ENCODE peak calls at places on chromosomes 6 and 20, in nine cellular contexts. One of them, this sample, is unnamed.

GRCh38 chr20:41169184-41169690 is 31.9 kb downstream of the PLCG1 start:
- DNase-seq in right atrium auricular region: no peak
- DNase-seq in psoas muscle: peak; percentile 28
- DNase-seq in fibroblast of lung: no peak
- DNase-seq in uterus: peak; percentile 14
- DNase-seq in SJSA1: no peak
- DNase-seq in stomach: no peak
- DNase-seq in ovary: peak; percentile 21
- DNase-seq in right cardiac atrium: no peak
- DNase-seq in this sample: no peak

GRCh38 chr6:79377830-79378460 is 143.5 kb upstream of the HMGN3 start:
- DNase-seq in right atrium auricular region: no peak
- DNase-seq in psoas muscle: no peak
- DNase-seq in fibroblast of lung: no peak
- DNase-seq in uterus: no peak
- DNase-seq in SJSA1: no peak
- DNase-seq in stomach: no peak
- DNase-seq in ovary: no peak
- DNase-seq in right cardiac atrium: peak; percentile 22
- DNase-seq in this sample: peak; percentile 9

GRCh38 chr6:101392561-101393230 is 812 bp upstream of the GRIK2 start:
- DNase-seq in right atrium auricular region: no peak
- DNase-seq in psoas muscle: peak; percentile 34
- DNase-seq in fibroblast of lung: no peak
- DNase-seq in uterus: no peak
- DNase-seq in SJSA1: no peak
- DNase-seq in stomach: no peak
- DNase-seq in ovary: no peak
- DNase-seq in right cardiac atrium: no peak
- DNase-seq in this sample: peak; percentile 34

GRCh38 chr6:22113046-22113766 is 183.6 kb downstream of the PRL start:
- DNase-seq in right atrium auricular region: peak; percentile 86
- DNase-seq in psoas muscle: no peak
- DNase-seq in fibroblast of lung: peak; percentile 100
- DNase-seq in uterus: peak; percentile 52
- DNase-seq in SJSA1: peak; percentile 82
- DNase-seq in stomach: no peak
- DNase-seq in ovary: peak; percentile 48
- DNase-seq in right cardiac atrium: peak; percentile 62
- DNase-seq in this sample: peak; percentile 91

GRCh38 chr6:85680388-85680787 is 37.7 kb upstream of the SYNCRIP start:
- DNase-seq in right atrium auricular region: no peak
- DNase-seq in psoas muscle: no peak
- DNase-seq in fibroblast of lung: no peak
- DNase-seq in uterus: no peak
- DNase-seq in SJSA1: no peak
- DNase-seq in stomach: no peak
- DNase-seq in ovary: no peak
- DNase-seq in right cardiac atrium: no peak
- DNase-seq in this sample: no peak

GRCh38 chr20:22472386-22472785 is 112.0 kb downstream of the FOXA2 start:
- DNase-seq in right atrium auricular region: no peak
- DNase-seq in psoas muscle: no peak
- DNase-seq in fibroblast of lung: no peak
- DNase-seq in uterus: no peak
- DNase-seq in SJSA1: no peak
- DNase-seq in stomach: no peak
- DNase-seq in ovary: no peak
- DNase-seq in right cardiac atrium: no peak
- DNase-seq in this sample: no peak

GRCh38 chr6:158357570-158358216 is 45.4 kb downstream of the TULP4 start:
- DNase-seq in right atrium auricular region: no peak
- DNase-seq in psoas muscle: no peak
- DNase-seq in fibroblast of lung: no peak
- DNase-seq in uterus: no peak
- DNase-seq in SJSA1: no peak
- DNase-seq in stomach: no peak
- DNase-seq in ovary: no peak
- DNase-seq in right cardiac atrium: no peak
- DNase-seq in this sample: no peak

GRCh38 chr6:57198926-57199636 is 23.0 kb downstream of the RAB23 start:
- DNase-seq in right atrium auricular region: no peak
- DNase-seq in psoas muscle: no peak
- DNase-seq in fibroblast of lung: no peak
- DNase-seq in uterus: no peak
- DNase-seq in SJSA1: peak; percentile 89
- DNase-seq in stomach: no peak
- DNase-seq in ovary: no peak
- DNase-seq in right cardiac atrium: no peak
- DNase-seq in this sample: peak; percentile 36

GRCh38 chr20:36950432-36951197 is 893 bp downstream of the SAMHD1 start:
- DNase-seq in right atrium auricular region: no peak
- DNase-seq in psoas muscle: no peak
- DNase-seq in fibroblast of lung: peak; percentile 10
- DNase-seq in uterus: peak; percentile 33
- DNase-seq in SJSA1: peak; percentile 26
- DNase-seq in stomach: peak; percentile 28
- DNase-seq in ovary: no peak
- DNase-seq in right cardiac atrium: peak; percentile 30
- DNase-seq in this sample: peak; percentile 66

GRCh38 chr6:83467620-83468036 is 36.8 kb upstream of the ME1 start:
- DNase-seq in right atrium auricular region: peak; percentile 65
- DNase-seq in psoas muscle: peak; percentile 57
- DNase-seq in fibroblast of lung: no peak
- DNase-seq in uterus: no peak
- DNase-seq in SJSA1: no peak
- DNase-seq in stomach: no peak
- DNase-seq in ovary: no peak
- DNase-seq in right cardiac atrium: peak; percentile 49
- DNase-seq in this sample: no peak

GRCh38 chr6:16081337-16081736 is 47.5 kb upstream of the MYLIP start:
- DNase-seq in right atrium auricular region: no peak
- DNase-seq in psoas muscle: no peak
- DNase-seq in fibroblast of lung: no peak
- DNase-seq in uterus: no peak
- DNase-seq in SJSA1: no peak
- DNase-seq in stomach: no peak
- DNase-seq in ovary: no peak
- DNase-seq in right cardiac atrium: no peak
- DNase-seq in this sample: no peak

GRCh38 chr20:13338999-13339411 is 117.9 kb downstream of the ISM1 start:
- DNase-seq in right atrium auricular region: no peak
- DNase-seq in psoas muscle: no peak
- DNase-seq in fibroblast of lung: no peak
- DNase-seq in uterus: no peak
- DNase-seq in SJSA1: no peak
- DNase-seq in stomach: no peak
- DNase-seq in ovary: no peak
- DNase-seq in right cardiac atrium: no peak
- DNase-seq in this sample: no peak

GRCh38 chr20:52084727-52085126 is 106.9 kb downstream of the ZFP64 start:
- DNase-seq in right atrium auricular region: no peak
- DNase-seq in psoas muscle: no peak
- DNase-seq in fibroblast of lung: no peak
- DNase-seq in uterus: no peak
- DNase-seq in SJSA1: no peak
- DNase-seq in stomach: no peak
- DNase-seq in ovary: no peak
- DNase-seq in right cardiac atrium: no peak
- DNase-seq in this sample: no peak

GRCh38 chr20:45860573-45861011 is 3.2 kb downstream of the ZSWIM3 start:
- DNase-seq in right atrium auricular region: no peak
- DNase-seq in psoas muscle: no peak
- DNase-seq in fibroblast of lung: peak; percentile 45
- DNase-seq in uterus: no peak
- DNase-seq in SJSA1: no peak
- DNase-seq in stomach: no peak
- DNase-seq in ovary: no peak
- DNase-seq in right cardiac atrium: no peak
- DNase-seq in this sample: no peak

GRCh38 chr6:21360353-21360752 is 233.2 kb upstream of the SOX4 start:
- DNase-seq in right atrium auricular region: no peak
- DNase-seq in psoas muscle: no peak
- DNase-seq in fibroblast of lung: no peak
- DNase-seq in uterus: no peak
- DNase-seq in SJSA1: no peak
- DNase-seq in stomach: peak; percentile 33
- DNase-seq in ovary: no peak
- DNase-seq in right cardiac atrium: no peak
- DNase-seq in this sample: no peak

GRCh38 chr20:35831029-35831428 is 59.2 kb downstream of the PHF20 start:
- DNase-seq in right atrium auricular region: no peak
- DNase-seq in psoas muscle: no peak
- DNase-seq in fibroblast of lung: peak; percentile 40
- DNase-seq in uterus: no peak
- DNase-seq in SJSA1: no peak
- DNase-seq in stomach: no peak
- DNase-seq in ovary: no peak
- DNase-seq in right cardiac atrium: no peak
- DNase-seq in this sample: peak; percentile 4

GRCh38 chr6:34247481-34248197 is 1.2 kb downstream of the SMIM29 start:
- DNase-seq in right atrium auricular region: no peak
- DNase-seq in psoas muscle: no peak
- DNase-seq in fibroblast of lung: no peak
- DNase-seq in uterus: peak; percentile 23
- DNase-seq in SJSA1: no peak
- DNase-seq in stomach: no peak
- DNase-seq in ovary: no peak
- DNase-seq in right cardiac atrium: no peak
- DNase-seq in this sample: peak; percentile 28
- H3K4me1 ChIP-seq in right atrium auricular region: no peaks in the 10 kb centered on the region
- H3K4me1 ChIP-seq in psoas muscle: peaks cover 32% of the 10 kb centered on the region
- H3K4me1 ChIP-seq in fibroblast of lung: peaks cover 26% of the 10 kb centered on the region
- H3K4me1 ChIP-seq in uterus: peaks cover 11% of the 10 kb centered on the region
- H3K4me1 ChIP-seq in SJSA1: peaks cover 60% of the 10 kb centered on the region
- H3K4me1 ChIP-seq in stomach: peaks cover 46% of the 10 kb centered on the region
- H3K4me1 ChIP-seq in ovary: peaks cover 4% of the 10 kb centered on the region
- H3K4me1 ChIP-seq in right cardiac atrium: peaks cover 2% of the 10 kb centered on the region
- H3K4me1 ChIP-seq in this sample: peaks cover 27% of the 10 kb centered on the region

GRCh38 chr6:151692216-151692615 is 115.3 kb upstream of the ESR1 start:
- DNase-seq in right atrium auricular region: no peak
- DNase-seq in psoas muscle: no peak
- DNase-seq in fibroblast of lung: no peak
- DNase-seq in uterus: no peak
- DNase-seq in SJSA1: no peak
- DNase-seq in stomach: no peak
- DNase-seq in ovary: no peak
- DNase-seq in right cardiac atrium: no peak
- DNase-seq in this sample: no peak
- H3K4me1 ChIP-seq in right atrium auricular region: no peaks in the 10 kb centered on the region
- H3K4me1 ChIP-seq in psoas muscle: peaks cover 3% of the 10 kb centered on the region
- H3K4me1 ChIP-seq in fibroblast of lung: no peaks in the 10 kb centered on the region
- H3K4me1 ChIP-seq in uterus: no peaks in the 10 kb centered on the region
- H3K4me1 ChIP-seq in SJSA1: peaks cover 2% of the 10 kb centered on the region
- H3K4me1 ChIP-seq in stomach: no peaks in the 10 kb centered on the region
- H3K4me1 ChIP-seq in ovary: peaks cover 3% of the 10 kb centered on the region
- H3K4me1 ChIP-seq in right cardiac atrium: no peaks in the 10 kb centered on the region
- H3K4me1 ChIP-seq in this sample: peaks cover 17% of the 10 kb centered on the region

DNA sequence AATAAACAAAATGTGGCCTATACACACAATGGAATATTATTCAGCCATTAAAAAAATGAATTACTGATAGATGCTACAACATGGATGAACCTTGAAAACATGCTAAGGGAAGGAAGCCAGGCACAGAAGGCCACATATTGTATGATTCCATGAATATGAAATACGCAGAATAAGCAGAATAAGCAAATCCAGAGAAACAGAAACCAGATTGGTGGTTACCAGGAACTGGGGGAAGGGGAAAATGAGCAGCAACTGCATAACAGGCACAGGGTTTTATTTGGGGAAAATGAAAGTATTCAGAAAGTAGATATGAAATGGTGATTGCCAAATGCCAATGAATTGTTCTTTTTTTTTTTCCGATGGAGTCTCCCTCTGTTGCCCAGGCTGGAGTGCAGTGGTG is 48.2 kb downstream of the NUDT3 start:
- DNase-seq in right atrium auricular region: no peak
- DNase-seq in psoas muscle: no peak
- DNase-seq in fibroblast of lung: no peak
- DNase-seq in uterus: no peak
- DNase-seq in SJSA1: no peak
- DNase-seq in stomach: no peak
- DNase-seq in ovary: no peak
- DNase-seq in right cardiac atrium: no peak
- DNase-seq in this sample: no peak
- H3K4me1 ChIP-seq in right atrium auricular region: no peaks in the 10 kb centered on the region
- H3K4me1 ChIP-seq in psoas muscle: peaks cover 42% of the 10 kb centered on the region
- H3K4me1 ChIP-seq in fibroblast of lung: peaks cover 4% of the 10 kb centered on the region
- H3K4me1 ChIP-seq in uterus: peaks cover 4% of the 10 kb centered on the region
- H3K4me1 ChIP-seq in SJSA1: no peaks in the 10 kb centered on the region
- H3K4me1 ChIP-seq in stomach: peaks cover 26% of the 10 kb centered on the region
- H3K4me1 ChIP-seq in ovary: peaks cover 2% of the 10 kb centered on the region
- H3K4me1 ChIP-seq in right cardiac atrium: peaks cover 6% of the 10 kb centered on the region
- H3K4me1 ChIP-seq in this sample: peaks cover 20% of the 10 kb centered on the region

GRCh38 chr20:17969884-17970409 is 1.1 kb downstream of the MGME1 start:
- DNase-seq in right atrium auricular region: no peak
- DNase-seq in psoas muscle: peak; percentile 58
- DNase-seq in fibroblast of lung: peak; percentile 65
- DNase-seq in uterus: no peak
- DNase-seq in SJSA1: peak; percentile 67
- DNase-seq in stomach: no peak
- DNase-seq in ovary: no peak
- DNase-seq in right cardiac atrium: peak; percentile 37
- DNase-seq in this sample: peak; percentile 62

GRCh38 chr20:17972121-17972520 is 3.3 kb downstream of the MGME1 start:
- DNase-seq in right atrium auricular region: no peak
- DNase-seq in psoas muscle: no peak
- DNase-seq in fibroblast of lung: no peak
- DNase-seq in uterus: no peak
- DNase-seq in SJSA1: no peak
- DNase-seq in stomach: no peak
- DNase-seq in ovary: no peak
- DNase-seq in right cardiac atrium: no peak
- DNase-seq in this sample: no peak

GRCh38 chr20:17968366-17969275 is at the start of the genes MGME1 and SNX5:
- DNase-seq in right atrium auricular region: peak; percentile 99
- DNase-seq in psoas muscle: peak; percentile 100
- DNase-seq in fibroblast of lung: peak; percentile 99
- DNase-seq in uterus: peak; percentile 99
- DNase-seq in SJSA1: peak; percentile 100
- DNase-seq in stomach: peak; percentile 99
- DNase-seq in ovary: peak; percentile 99
- DNase-seq in right cardiac atrium: peak; percentile 100
- DNase-seq in this sample: peak; percentile 99

GRCh38 chr20:17969276-17969883 is 562 bp downstream of the MGME1 start:
- DNase-seq in right atrium auricular region: no peak
- DNase-seq in psoas muscle: peak; percentile 72
- DNase-seq in fibroblast of lung: no peak
- DNase-seq in uterus: no peak
- DNase-seq in SJSA1: no peak
- DNase-seq in stomach: peak; percentile 52
- DNase-seq in ovary: no peak
- DNase-seq in right cardiac atrium: peak; percentile 41
- DNase-seq in this sample: peak; percentile 66

DNA sequence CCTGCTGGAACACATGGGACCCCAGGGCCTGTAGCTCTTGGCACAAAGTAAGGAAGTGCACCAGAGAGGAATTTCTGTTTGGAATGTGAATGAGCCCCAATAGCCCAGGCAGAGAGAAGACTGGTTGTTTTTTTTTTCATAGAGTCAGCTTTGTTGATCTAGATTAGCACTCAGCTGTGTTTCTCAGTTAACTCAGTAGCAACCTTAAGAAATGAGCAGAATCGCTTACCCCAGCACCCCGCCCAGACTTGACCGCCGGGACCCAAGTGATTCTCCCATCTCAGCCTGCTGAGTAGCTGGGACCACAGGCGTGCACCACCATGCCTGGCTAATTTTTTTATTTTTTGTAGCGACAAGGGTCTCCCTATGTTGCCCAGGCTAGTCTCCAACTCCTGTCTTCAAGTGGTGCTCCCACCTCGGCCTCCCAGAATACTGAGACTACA is 2.8 kb downstream of the MGME1 start:
- DNase-seq in right atrium auricular region: no peak
- DNase-seq in psoas muscle: no peak
- DNase-seq in fibroblast of lung: peak; percentile 83
- DNase-seq in uterus: no peak
- DNase-seq in SJSA1: peak; percentile 31
- DNase-seq in stomach: no peak
- DNase-seq in ovary: no peak
- DNase-seq in right cardiac atrium: no peak
- DNase-seq in this sample: peak; percentile 58
- H3K4me1 ChIP-seq in right atrium auricular region: no peaks in the 10 kb centered on the region
- H3K4me1 ChIP-seq in psoas muscle: peaks cover 40% of the 10 kb centered on the region
- H3K4me1 ChIP-seq in fibroblast of lung: no peaks in the 10 kb centered on the region
- H3K4me1 ChIP-seq in uterus: peaks cover 4% of the 10 kb centered on the region
- H3K4me1 ChIP-seq in SJSA1: peaks cover 19% of the 10 kb centered on the region
- H3K4me1 ChIP-seq in stomach: peaks cover 38% of the 10 kb centered on the region
- H3K4me1 ChIP-seq in ovary: peaks cover 8% of the 10 kb centered on the region
- H3K4me1 ChIP-seq in right cardiac atrium: no peaks in the 10 kb centered on the region
- H3K4me1 ChIP-seq in this sample: peaks cover 34% of the 10 kb centered on the region

This sample was measured in adipocyte.